ENCODE peak calls at places on chromosomes 16 and 17, in eight cellular contexts. One of them, this sample, is unnamed.
A peak's percentile ranks its signal among the peaks of the same experiment; 100 is the strongest.

GRCh38 chr17:59406808-59407381 is 75.4 kb downstream of the YPEL2 start:
- DNase-seq in spleen: no peak
- DNase-seq in fibroblast of lung: peak; percentile 76
- DNase-seq in iPS DF 6.9: no peak
- DNase-seq in ovary: no peak
- DNase-seq in CD8-positive, alpha-beta T cell: no peak
- DNase-seq in small intestine: no peak
- DNase-seq in heart right ventricle: peak; percentile 37
- DNase-seq in this sample: no peak

GRCh38 chr17:38601539-38602351 is 4.0 kb downstream of the SRCIN1 start:
- DNase-seq in iPS DF 6.9: no peak
- DNase-seq in small intestine: peak; percentile 84
- DNase-seq in CD8-positive, alpha-beta T cell: no peak
- DNase-seq in ovary: no peak
- DNase-seq in heart right ventricle: no peak
- DNase-seq in fibroblast of lung: no peak
- DNase-seq in spleen: no peak
- DNase-seq in this sample: no peak

GRCh38 chr17:7592422-7593021 is 2.6 kb upstream of the SOX15 start:
- DNase-seq in heart right ventricle: no peak
- DNase-seq in fibroblast of lung: no peak
- DNase-seq in iPS DF 6.9: no peak
- DNase-seq in CD8-positive, alpha-beta T cell: no peak
- DNase-seq in spleen: no peak
- DNase-seq in small intestine: no peak
- DNase-seq in ovary: no peak
- DNase-seq in this sample: peak; percentile 78

GRCh38 chr16:87319011-87319410 is 1.8 kb upstream of the C16orf95 start:
- DNase-seq in CD8-positive, alpha-beta T cell: no peak
- DNase-seq in iPS DF 6.9: no peak
- DNase-seq in ovary: no peak
- DNase-seq in fibroblast of lung: peak; percentile 1
- DNase-seq in small intestine: no peak
- DNase-seq in heart right ventricle: no peak
- DNase-seq in spleen: peak; percentile 4
- DNase-seq in this sample: no peak

GRCh38 chr17:7173687-7174602 is 5.2 kb downstream of the ASGR1 start:
- DNase-seq in iPS DF 6.9: peak; percentile 70
- DNase-seq in heart right ventricle: peak; percentile 58
- DNase-seq in small intestine: peak; percentile 15
- DNase-seq in ovary: no peak
- DNase-seq in fibroblast of lung: peak; percentile 27
- DNase-seq in CD8-positive, alpha-beta T cell: peak; percentile 56
- DNase-seq in spleen: peak; percentile 85
- DNase-seq in this sample: peak; percentile 87

GRCh38 chr17:4523946-4524345 is 25.3 kb downstream of the SPNS2 start:
- DNase-seq in fibroblast of lung: no peak
- DNase-seq in small intestine: no peak
- DNase-seq in spleen: no peak
- DNase-seq in CD8-positive, alpha-beta T cell: no peak
- DNase-seq in ovary: no peak
- DNase-seq in iPS DF 6.9: no peak
- DNase-seq in heart right ventricle: no peak
- DNase-seq in this sample: no peak

GRCh38 chr16:46801428-46802049 is 29.4 kb downstream of the C16orf87 start:
- DNase-seq in spleen: no peak
- DNase-seq in ovary: no peak
- DNase-seq in fibroblast of lung: no peak
- DNase-seq in iPS DF 6.9: no peak
- DNase-seq in heart right ventricle: no peak
- DNase-seq in small intestine: peak; percentile 31
- DNase-seq in CD8-positive, alpha-beta T cell: no peak
- DNase-seq in this sample: no peak

GRCh38 chr17:2274414-2274813 is 29.2 kb downstream of the SMG6 start:
- DNase-seq in fibroblast of lung: no peak
- DNase-seq in ovary: no peak
- DNase-seq in small intestine: no peak
- DNase-seq in CD8-positive, alpha-beta T cell: no peak
- DNase-seq in iPS DF 6.9: no peak
- DNase-seq in heart right ventricle: no peak
- DNase-seq in spleen: no peak
- DNase-seq in this sample: no peak

GRCh38 chr17:34235389-34236028 is 19.6 kb upstream of the CCL2 start:
- DNase-seq in ovary: peak; percentile 61
- DNase-seq in CD8-positive, alpha-beta T cell: no peak
- DNase-seq in iPS DF 6.9: no peak
- DNase-seq in heart right ventricle: peak; percentile 85
- DNase-seq in small intestine: peak; percentile 37
- DNase-seq in spleen: no peak
- DNase-seq in fibroblast of lung: peak; percentile 61
- DNase-seq in this sample: peak; percentile 60

DNA sequence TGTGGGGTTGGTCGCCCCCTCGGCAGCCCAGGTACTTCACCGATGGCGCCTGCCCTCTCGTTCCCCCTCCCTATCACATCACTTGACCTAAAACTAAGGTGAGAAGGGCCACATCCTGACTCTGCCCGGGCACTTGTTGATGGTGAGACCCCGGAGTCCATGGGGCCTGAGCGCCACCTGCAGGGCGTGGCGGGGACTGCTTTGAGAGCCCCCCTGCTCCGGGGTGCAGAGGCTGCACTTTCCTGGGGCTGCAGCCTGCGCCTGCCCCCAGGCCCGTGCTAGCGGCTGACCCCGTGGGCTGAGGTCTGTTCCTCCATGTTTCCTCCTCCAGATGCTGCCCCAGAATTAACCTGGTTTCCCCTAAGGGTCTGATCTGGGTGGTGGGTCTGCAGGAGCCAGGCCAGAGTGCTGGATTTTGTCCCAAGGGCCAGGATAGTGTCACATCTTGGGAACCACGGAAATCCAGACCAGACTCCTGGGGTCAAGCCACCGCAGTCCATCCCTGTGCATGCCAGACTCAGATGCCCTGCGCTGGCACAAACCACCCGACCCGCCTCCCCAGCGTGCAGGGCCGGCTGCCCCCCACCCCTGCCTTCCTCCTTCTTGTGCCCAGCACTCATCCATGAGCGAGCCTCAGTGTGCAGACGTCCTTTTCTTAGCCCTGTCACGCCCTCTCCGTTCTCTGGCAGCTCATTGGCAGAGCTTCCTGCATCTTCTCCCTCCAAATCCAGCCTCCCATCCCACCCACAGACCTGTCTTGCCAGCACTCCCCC is 2.7 kb downstream of the NDUFAF8 start:
- DNase-seq in heart right ventricle: peak; percentile 44
- DNase-seq in ovary: peak; percentile 64
- DNase-seq in spleen: peak; percentile 90
- DNase-seq in fibroblast of lung: peak; percentile 19
- DNase-seq in small intestine: no peak
- DNase-seq in iPS DF 6.9: no peak
- DNase-seq in CD8-positive, alpha-beta T cell: peak; percentile 77
- DNase-seq in this sample: peak; percentile 94
- H3K36me3 ChIP-seq in heart right ventricle: no peaks in the 10 kb centered on the region
- H3K36me3 ChIP-seq in ovary: no peaks in the 10 kb centered on the region
- H3K36me3 ChIP-seq in spleen: no peaks in the 10 kb centered on the region
- H3K36me3 ChIP-seq in fibroblast of lung: peaks cover 15% of the 10 kb centered on the region
- H3K36me3 ChIP-seq in small intestine: no peaks in the 10 kb centered on the region
- H3K36me3 ChIP-seq in iPS DF 6.9: peaks cover 6% of the 10 kb centered on the region
- H3K36me3 ChIP-seq in CD8-positive, alpha-beta T cell: no peaks in the 10 kb centered on the region
- H3K36me3 ChIP-seq in this sample: peaks cover 8% of the 10 kb centered on the region

DNA sequence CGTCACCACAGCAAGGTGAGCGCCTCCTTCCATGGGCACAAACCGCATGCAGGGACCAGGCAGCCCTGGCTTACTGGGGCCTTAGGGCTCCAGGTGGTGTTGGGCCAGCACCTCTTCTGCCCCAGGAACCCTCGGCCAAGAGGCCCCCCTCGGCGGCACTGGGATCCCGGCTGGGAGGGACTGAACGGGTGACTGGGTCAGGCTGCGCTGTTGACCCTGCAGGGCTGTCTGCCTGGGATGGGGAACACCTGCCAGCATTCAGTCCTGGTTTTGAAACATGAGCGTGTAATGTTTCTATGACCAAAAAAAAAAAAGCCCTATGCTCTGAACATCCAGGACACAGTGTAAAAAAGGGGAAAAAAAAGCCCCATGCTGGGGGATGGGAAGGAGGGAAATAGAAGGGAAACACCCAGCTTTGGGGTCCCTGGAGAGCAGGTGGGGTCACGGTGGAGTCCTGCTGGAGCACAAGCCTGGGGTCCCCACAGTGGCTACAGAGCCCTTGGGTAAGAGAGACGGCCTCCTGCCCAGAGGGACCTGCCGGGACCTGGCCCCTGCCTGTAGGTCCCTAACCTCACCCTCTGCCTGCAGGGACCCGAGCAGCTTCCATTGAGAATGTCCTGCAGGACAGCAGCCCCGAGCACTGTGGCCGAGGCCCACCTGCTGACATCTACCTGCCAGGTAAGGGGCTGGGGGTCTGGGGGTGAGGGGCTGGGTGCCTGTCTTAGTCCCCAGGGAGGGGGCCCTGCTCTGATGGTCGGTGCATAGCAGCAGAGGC is 9.9 kb upstream of the NUDT16L1 start:
- DNase-seq in spleen: no peak
- DNase-seq in iPS DF 6.9: no peak
- DNase-seq in ovary: no peak
- DNase-seq in small intestine: no peak
- DNase-seq in heart right ventricle: no peak
- DNase-seq in fibroblast of lung: no peak
- DNase-seq in CD8-positive, alpha-beta T cell: no peak
- DNase-seq in this sample: no peak
- H3K36me3 ChIP-seq in spleen: no peaks in the 10 kb centered on the region
- H3K36me3 ChIP-seq in iPS DF 6.9: peaks cover 13% of the 10 kb centered on the region
- H3K36me3 ChIP-seq in ovary: no peaks in the 10 kb centered on the region
- H3K36me3 ChIP-seq in small intestine: peaks cover 16% of the 10 kb centered on the region
- H3K36me3 ChIP-seq in heart right ventricle: peaks cover 59% of the 10 kb centered on the region
- H3K36me3 ChIP-seq in fibroblast of lung: peaks cover 26% of the 10 kb centered on the region
- H3K36me3 ChIP-seq in CD8-positive, alpha-beta T cell: peaks cover 23% of the 10 kb centered on the region
- H3K36me3 ChIP-seq in this sample: peaks cover 76% of the 10 kb centered on the region

GRCh38 chr17:76740329-76741118 is 2.6 kb downstream of the MFSD11 start:
- DNase-seq in iPS DF 6.9: no peak
- DNase-seq in heart right ventricle: peak; percentile 61
- DNase-seq in ovary: no peak
- DNase-seq in CD8-positive, alpha-beta T cell: no peak
- DNase-seq in fibroblast of lung: no peak
- DNase-seq in small intestine: no peak
- DNase-seq in spleen: no peak
- DNase-seq in this sample: no peak

GRCh38 chr17:76738468-76738850 is 540 bp downstream of the MFSD11 start:
- DNase-seq in heart right ventricle: no peak
- DNase-seq in ovary: no peak
- DNase-seq in fibroblast of lung: no peak
- DNase-seq in iPS DF 6.9: no peak
- DNase-seq in spleen: no peak
- DNase-seq in small intestine: peak; percentile 7
- DNase-seq in CD8-positive, alpha-beta T cell: no peak
- DNase-seq in this sample: no peak

GRCh38 chr17:76747716-76748360 is 9.9 kb downstream of the MFSD11 start:
- DNase-seq in ovary: no peak
- DNase-seq in spleen: no peak
- DNase-seq in CD8-positive, alpha-beta T cell: no peak
- DNase-seq in fibroblast of lung: no peak
- DNase-seq in iPS DF 6.9: no peak
- DNase-seq in heart right ventricle: no peak
- DNase-seq in small intestine: no peak
- DNase-seq in this sample: no peak

GRCh38 chr17:76744747-76745146 is 6.8 kb downstream of the MFSD11 start:
- DNase-seq in CD8-positive, alpha-beta T cell: no peak
- DNase-seq in heart right ventricle: no peak
- DNase-seq in small intestine: no peak
- DNase-seq in ovary: no peak
- DNase-seq in spleen: no peak
- DNase-seq in fibroblast of lung: no peak
- DNase-seq in iPS DF 6.9: no peak
- DNase-seq in this sample: no peak

GRCh38 chr17:76742958-76743357 is 5.0 kb downstream of the MFSD11 start:
- DNase-seq in heart right ventricle: no peak
- DNase-seq in iPS DF 6.9: no peak
- DNase-seq in small intestine: no peak
- DNase-seq in spleen: no peak
- DNase-seq in fibroblast of lung: no peak
- DNase-seq in ovary: no peak
- DNase-seq in CD8-positive, alpha-beta T cell: no peak
- DNase-seq in this sample: no peak
- H3K36me3 ChIP-seq in heart right ventricle: peaks cover 63% of the 10 kb centered on the region
- H3K36me3 ChIP-seq in iPS DF 6.9: peaks cover 5% of the 10 kb centered on the region
- H3K36me3 ChIP-seq in small intestine: peaks cover 6% of the 10 kb centered on the region
- H3K36me3 ChIP-seq in spleen: no peaks in the 10 kb centered on the region
- H3K36me3 ChIP-seq in fibroblast of lung: peaks cover 19% of the 10 kb centered on the region
- H3K36me3 ChIP-seq in ovary: no peaks in the 10 kb centered on the region
- H3K36me3 ChIP-seq in CD8-positive, alpha-beta T cell: peaks cover 17% of the 10 kb centered on the region
- H3K36me3 ChIP-seq in this sample: peaks cover 51% of the 10 kb centered on the region

GRCh38 chr16:24544640-24545039 is 5.3 kb downstream of the RBBP6 start:
- DNase-seq in ovary: no peak
- DNase-seq in iPS DF 6.9: no peak
- DNase-seq in spleen: no peak
- DNase-seq in small intestine: no peak
- DNase-seq in heart right ventricle: no peak
- DNase-seq in fibroblast of lung: peak; percentile 64
- DNase-seq in CD8-positive, alpha-beta T cell: no peak
- DNase-seq in this sample: no peak
- H3K36me3 ChIP-seq in ovary: no peaks in the 10 kb centered on the region
- H3K36me3 ChIP-seq in iPS DF 6.9: no peaks in the 10 kb centered on the region
- H3K36me3 ChIP-seq in spleen: no peaks in the 10 kb centered on the region
- H3K36me3 ChIP-seq in small intestine: no peaks in the 10 kb centered on the region
- H3K36me3 ChIP-seq in heart right ventricle: peaks cover 39% of the 10 kb centered on the region
- H3K36me3 ChIP-seq in fibroblast of lung: peaks cover 8% of the 10 kb centered on the region
- H3K36me3 ChIP-seq in CD8-positive, alpha-beta T cell: peaks cover 18% of the 10 kb centered on the region
- H3K36me3 ChIP-seq in this sample: peaks cover 12% of the 10 kb centered on the region

DNA sequence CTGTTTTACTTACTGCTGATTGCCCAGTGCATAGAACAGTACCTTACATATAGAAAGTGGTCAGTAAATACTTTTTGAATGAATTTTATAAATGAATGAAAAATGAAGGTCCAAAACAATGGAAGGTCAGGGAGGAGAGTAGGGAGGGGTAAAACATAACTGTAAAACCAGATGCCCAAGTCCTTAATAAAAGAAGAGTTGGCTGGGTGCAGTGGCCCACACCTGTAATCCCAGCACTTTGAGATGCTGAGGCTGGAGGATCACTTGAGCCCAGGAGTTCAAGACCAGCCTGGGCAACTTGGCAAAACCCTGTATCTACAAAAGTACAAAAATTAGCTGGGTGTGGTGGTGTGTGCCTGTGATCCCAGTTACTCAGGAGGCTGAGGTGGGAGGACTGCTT is 108.2 kb downstream of the BRIP1 start:
- DNase-seq in small intestine: no peak
- DNase-seq in fibroblast of lung: no peak
- DNase-seq in spleen: no peak
- DNase-seq in CD8-positive, alpha-beta T cell: no peak
- DNase-seq in ovary: no peak
- DNase-seq in iPS DF 6.9: no peak
- DNase-seq in heart right ventricle: no peak
- DNase-seq in this sample: no peak
- H3K36me3 ChIP-seq in small intestine: no peaks in the 10 kb centered on the region
- H3K36me3 ChIP-seq in fibroblast of lung: no peaks in the 10 kb centered on the region
- H3K36me3 ChIP-seq in spleen: no peaks in the 10 kb centered on the region
- H3K36me3 ChIP-seq in CD8-positive, alpha-beta T cell: no peaks in the 10 kb centered on the region
- H3K36me3 ChIP-seq in ovary: no peaks in the 10 kb centered on the region
- H3K36me3 ChIP-seq in iPS DF 6.9: no peaks in the 10 kb centered on the region
- H3K36me3 ChIP-seq in heart right ventricle: no peaks in the 10 kb centered on the region
- H3K36me3 ChIP-seq in this sample: no peaks in the 10 kb centered on the region

DNA sequence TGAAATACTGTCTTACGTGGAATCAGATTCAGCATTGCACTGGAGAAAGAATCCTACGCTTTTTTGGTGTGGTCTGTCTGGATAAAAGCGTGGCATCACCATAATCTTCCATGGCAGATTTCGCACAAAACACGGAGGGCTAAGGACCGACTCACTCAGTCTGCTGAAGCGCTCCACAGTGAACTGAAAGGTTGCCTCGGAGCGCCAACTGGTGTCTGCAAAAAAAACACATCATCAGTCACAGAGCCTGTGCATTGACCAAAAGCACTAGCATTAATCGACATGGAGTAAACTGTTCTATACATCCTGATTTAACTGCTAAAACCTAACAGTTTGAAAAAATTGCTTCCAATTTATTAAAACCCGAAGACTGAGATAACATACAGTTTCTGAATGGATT is 40.5 kb downstream of the USP7 start:
- DNase-seq in small intestine: no peak
- DNase-seq in spleen: no peak
- DNase-seq in ovary: no peak
- DNase-seq in fibroblast of lung: no peak
- DNase-seq in CD8-positive, alpha-beta T cell: no peak
- DNase-seq in iPS DF 6.9: no peak
- DNase-seq in heart right ventricle: no peak
- DNase-seq in this sample: no peak
- H3K36me3 ChIP-seq in small intestine: peaks cover 5% of the 10 kb centered on the region
- H3K36me3 ChIP-seq in spleen: peaks cover 2% of the 10 kb centered on the region
- H3K36me3 ChIP-seq in ovary: no peaks in the 10 kb centered on the region
- H3K36me3 ChIP-seq in fibroblast of lung: peaks cover 15% of the 10 kb centered on the region
- H3K36me3 ChIP-seq in CD8-positive, alpha-beta T cell: peaks cover 51% of the 10 kb centered on the region
- H3K36me3 ChIP-seq in iPS DF 6.9: peaks cover 10% of the 10 kb centered on the region
- H3K36me3 ChIP-seq in heart right ventricle: peaks cover 78% of the 10 kb centered on the region
- H3K36me3 ChIP-seq in this sample: peaks cover 49% of the 10 kb centered on the region